ENCODE peak calls at places on chromosome 11, in seven cellular contexts. P, L, O, W, H, X and R are unnamed samples.
A peak's percentile ranks its signal among the peaks of the same experiment; 100 is the strongest.

GRCh38 chr11:1077417-1078119 is 2.9 kb downstream of the MUC2 start:
- DNase-seq in H (no peak), X (no peak), O (peak; percentile 46), P (no peak), W (no peak), L (no peak), R (no peak)

GRCh38 chr11:70106757-70107156 is 28.6 kb downstream of the ANO1 start:
- DNase-seq in X (no peak), O (no peak), P (no peak), H (no peak), L (no peak), W (no peak), R (no peak)

GRCh38 chr11:7436657-7437056 is 48.6 kb upstream of the OLFML1 start:
- DNase-seq in W (peak; percentile 12), P (no peak), X (no peak), O (no peak), H (no peak), L (no peak), R (peak; percentile 18)

GRCh38 chr11:92894197-92894596 is 75.3 kb upstream of the MTNR1B start:
- DNase-seq in O (no peak), W (no peak), H (no peak), X (no peak), P (no peak), L (no peak), R (no peak)

GRCh38 chr11:70567680-70568503 is 169.6 kb downstream of the CTTN start:
- DNase-seq in W (no peak), P (no peak), O (peak; percentile 63), H (no peak), X (no peak), L (no peak), R (peak; percentile 42)

GRCh38 chr11:132862137-132862536 is 670.2 kb downstream of the OPCML start:
- DNase-seq in X (no peak), H (no peak), W (no peak), L (no peak), P (no peak), O (no peak), R (no peak)

GRCh38 chr11:133936551-133936950 is 20.2 kb downstream of the IGSF9B start:
- DNase-seq in L (no peak), W (no peak), O (no peak), P (no peak), H (no peak), X (no peak), R (no peak)

GRCh38 chr11:119461250-119461963 is 38.4 kb upstream of the THY1 start:
- DNase-seq in W (no peak), L (no peak), H (no peak), O (no peak), X (no peak), P (no peak), R (no peak)

GRCh38 chr11:130999992-131000770 is 83.9 kb upstream of the SNX19 start:
- DNase-seq in P (no peak), X (no peak), H (no peak), O (no peak), L (peak; percentile 53), W (no peak), R (no peak)

GRCh38 chr11:115221461-115222069 is 282.6 kb downstream of the CADM1 start:
- DNase-seq in O (no peak), P (no peak), W (no peak), H (no peak), X (no peak), L (no peak), R (no peak)

GRCh38 chr11:90426442-90426841 is 203.6 kb upstream of the CHORDC1 start:
- DNase-seq in W (no peak), X (no peak), H (no peak), L (no peak), P (no peak), O (no peak), R (no peak)

GRCh38 chr11:65066805-65067291 is 8.5 kb upstream of the NAALADL1 start:
- DNase-seq in X (no peak), P (no peak), O (no peak), L (no peak), W (no peak), H (no peak), R (no peak)